ENCODE peak calls at places on chromosome 4, in six cellular contexts. T is activated T-helper 1 cell treated with anti-CD3 and anti-CD28 coated beads, Interleukin-12 subunit alpha, Interleukin-12 subunit beta, Interleukin-2, Interleukin-4 antibody, amounts not matched to agents 30 ng/mL and 10 ng/mL and 1 ng/mL, durations not matched to agents 14 hours and 24 hours and 36 hours; P is GM04503; L is stimulated activated CD4-positive, alpha-beta T cell treated with anti-CD3 and anti-CD28 coated beads, Interleukin-12 subunit alpha, Interleukin-12 subunit beta, amount 100 ng/mL, for 48 hours; Q is NK-92 treated with Interleukin-12 subunit alpha and Interleukin-12 subunit beta, amount 100 ng/mL, for 24 hours; Y is HEK293T. M is an unnamed sample.

GRCh38 chr4:2617955-2618354 is 81.5 kb downstream of the FAM193A start:
- DNase-seq in Q (no peak), P (no peak), L (no peak), Y (no peak), T (no peak), M (no peak)

GRCh38 chr4:164945146-164945545 is 32.3 kb downstream of the TRIM61 start:
- DNase-seq in P (no peak), Q (no peak), L (no peak), T (no peak), Y (no peak), M (no peak)

GRCh38 chr4:7806724-7807123 is 132.9 kb downstream of the AFAP1 start:
- DNase-seq in T (no peak), Y (no peak), Q (no peak), L (no peak), P (no peak), M (no peak)

GRCh38 chr4:141350122-141350904 is 129.6 kb downstream of the ZNF330 start:
- DNase-seq in T (no peak), P (peak; percentile 57), L (no peak), Q (no peak), Y (no peak), M (no peak)

GRCh38 chr4:165011403-165011802 is 20.4 kb upstream of the TRIM60 start:
- DNase-seq in T (no peak), L (no peak), Y (no peak), P (no peak), Q (no peak), M (no peak)

GRCh38 chr4:155854597-155855226 is 11.4 kb downstream of the ASIC5 start:
- DNase-seq in T (no peak), Y (no peak), Q (no peak), L (no peak), P (no peak), M (no peak)

GRCh38 chr4:61440306-61440705 is 240.2 kb downstream of the ADGRL3 start:
- DNase-seq in T (no peak), P (no peak), Y (no peak), L (no peak), Q (no peak), M (no peak)

GRCh38 chr4:173046818-173047217 is 121.8 kb upstream of the GALNT7 start:
- DNase-seq in P (no peak), T (no peak), L (no peak), Y (no peak), Q (no peak), M (no peak)

GRCh38 chr4:148060264-148061138 is 328.6 kb downstream of the ARHGAP10 start:
- DNase-seq in P (no peak), T (peak; percentile 10), Y (no peak), L (no peak), Q (no peak), M (no peak)

GRCh38 chr4:68797618-68798017 is 18.2 kb upstream of the UGT2B10 start:
- DNase-seq in T (no peak), Y (no peak), L (no peak), Q (no peak), P (no peak), M (no peak)

GRCh38 chr4:170089274-170089742 is 448 bp downstream of the AADAT start:
- DNase-seq in Q (no peak), Y (peak; percentile 50), L (no peak), P (peak; percentile 10), T (no peak), M (no peak)

GRCh38 chr4:100935090-100935489 is 412.2 kb downstream of the PPP3CA start:
- DNase-seq in P (no peak), T (no peak), Y (peak; percentile 7), L (no peak), Q (no peak), M (no peak)

GRCh38 chr4:66564901-66565648 is 894.8 kb upstream of the EPHA5 start:
- DNase-seq in Q (no peak), P (no peak), L (no peak), T (no peak), Y (peak; percentile 60), M (no peak)

GRCh38 chr4:32624943-32625603 is 1904.9 kb downstream of the PCDH7 start:
- DNase-seq in Y (no peak), Q (no peak), L (no peak), P (no peak), T (no peak), M (no peak)

GRCh38 chr4:137635108-137635507 is 102.8 kb upstream of the PCDH18 start:
- DNase-seq in L (no peak), Y (no peak), P (peak; percentile 36), Q (no peak), T (no peak), M (no peak)

GRCh38 chr4:104486702-104487101 is 8.0 kb downstream of the CXXC4 start:
- DNase-seq in L (no peak), Y (no peak), T (no peak), Q (no peak), P (no peak), M (no peak)

GRCh38 chr4:54513231-54513630 is 144.5 kb upstream of the KIT start:
- DNase-seq in T (no peak), P (peak; percentile 84), Y (no peak), L (no peak), Q (no peak), M (no peak)

GRCh38 chr4:87032884-87033533 is 98.2 kb downstream of the AFF1 start:
- DNase-seq in Y (no peak), T (no peak), Q (no peak), L (no peak), P (peak; percentile 58), M (no peak)

GRCh38 chr4:40264497-40264896 is 67.7 kb downstream of the RHOH start:
- DNase-seq in P (no peak), T (no peak), Q (no peak), Y (no peak), L (no peak), M (no peak)